ENCODE peak calls at places on chromosomes 11 and 22, in seven cellular contexts. S is RCC 7860; H is MG63; J is effector memory CD8-positive, alpha-beta T cell; C is central memory CD8-positive, alpha-beta T cell; A is endodermal cell; U is IMR-90. N is an unnamed sample.

GRCh38 chr11:94926271-94926625 is 47.1 kb downstream of the CWC15 start:
- DNase-seq in S (no peak), H (no peak), J (no peak), C (no peak), A (no peak), U (peak), N (no peak)

GRCh38 chr11:35179466-35180135 is 40.6 kb downstream of the CD44 start:
- DNase-seq in S (no peak), H (no peak), J (no peak), C (no peak), A (no peak), U (peak), N (no peak)

GRCh38 chr11:77590194-77590591 is 440 bp downstream of the AQP11 start:
- DNase-seq in S (no peak), H (no peak), J (no peak), C (no peak), A (peak), U (peak), N (peak)

GRCh38 chr11:2802389-2803185 is 83.0 kb downstream of the CDKN1C start:
- DNase-seq in S (no peak), H (no peak), J (no peak), C (no peak), A (peak), U (no peak), N (peak)

GRCh38 chr11:75896843-75897419 is 81.9 kb downstream of the UVRAG start:
- DNase-seq in S (peak), H (no peak), J (no peak), C (no peak), A (no peak), U (peak), N (peak)

GRCh38 chr11:12276356-12276755 is 101.0 kb upstream of the PARVA start:
- DNase-seq in S (no peak), H (no peak), J (no peak), C (no peak), A (peak), U (no peak), N (no peak)

GRCh38 chr11:86912238-86912637 is 43.0 kb downstream of the FZD4 start:
- DNase-seq in S (no peak), H (no peak), J (no peak), C (no peak), A (no peak), U (no peak), N (no peak)

GRCh38 chr22:26677217-26677616 is 19.8 kb downstream of the MIAT start:
- DNase-seq in S (no peak), H (no peak), J (no peak), C (no peak), A (no peak), U (no peak), N (no peak)

GRCh38 chr11:12287009-12287373 is 90.4 kb upstream of the PARVA start:
- DNase-seq in S (peak), H (peak), J (no peak), C (no peak), A (peak), U (peak), N (no peak)

GRCh38 chr22:19201858-19202798 is 23.6 kb upstream of the SLC25A1 start:
- DNase-seq in S (no peak), H (no peak), J (no peak), C (no peak), A (no peak), U (no peak), N (peak)